ENCODE peak calls at places on chromosome 13, in eight cellular contexts. K is stimulated activated CD4-positive, alpha-beta T cell treated with anti-CD3 and anti-CD28 coated beads, Interleukin-4, amount 100 ng/mL, for 1 hour; Q is BJ; Z is T-helper 17 cell; R is AG04450; A is ureter; L is memory B cell; P is left cardiac atrium. J is an unnamed sample.

GRCh38 chr13:21234537-21234936 is 58.1 kb downstream of the MRPL57 start:
- DNase-seq in K (no peak), Q (no peak), Z (no peak), R (no peak), A (no peak), L (no peak), P (no peak), J (no peak)

GRCh38 chr13:45989607-45990006 is 62.9 kb downstream of the ZC3H13 start:
- DNase-seq in K (no peak), Q (peak), Z (no peak), R (peak), A (no peak), L (no peak), P (no peak), J (no peak)

GRCh38 chr13:76816394-76816793 is 69.8 kb downstream of the KCTD12 start:
- DNase-seq in K (no peak), Q (no peak), Z (no peak), R (no peak), A (no peak), L (no peak), P (no peak), J (no peak)

GRCh38 chr13:51249767-51250741 is 27.9 kb downstream of the FAM124A start:
- DNase-seq in K (no peak), Q (no peak), Z (no peak), R (no peak), A (no peak), L (no peak), P (no peak), J (no peak)

GRCh38 chr13:50376895-50377575 is 361.8 kb downstream of the KCNRG start:
- DNase-seq in K (no peak), Q (no peak), Z (no peak), R (no peak), A (no peak), L (no peak), P (no peak), J (no peak)

GRCh38 chr13:30307194-30307965 is at the start of gene KATNAL1:
- DNase-seq in K (peak), Q (no peak), Z (peak), R (no peak), A (peak), L (no peak), P (peak), J (peak)

GRCh38 chr13:30346789-30347167 is 39.4 kb upstream of the KATNAL1 start:
- DNase-seq in K (no peak), Q (no peak), Z (no peak), R (no peak), A (no peak), L (no peak), P (no peak), J (no peak)

GRCh38 chr13:74770361-74770760 is 636.2 kb upstream of the KLF12 start:
- DNase-seq in K (no peak), Q (peak), Z (no peak), R (peak), A (no peak), L (no peak), P (no peak), J (no peak)

J was measured in T-helper 22 cell.